ENCODE peak calls at places on chromosome 16, in six cellular contexts. One of them, this sample, is unnamed.
A peak's percentile ranks its signal among the peaks of the same experiment; 100 is the strongest.

GRCh38 chr16:23920446-23920845 is 84.7 kb downstream of the PRKCB start:
- DNase-seq in astrocyte: no peak
- DNase-seq in stomach: no peak
- DNase-seq in tibial nerve: no peak
- DNase-seq in fibroblast of lung: no peak
- DNase-seq in CD8-positive, alpha-beta T cell: no peak
- DNase-seq in this sample: no peak

GRCh38 chr16:53282975-53283946 is 151.0 kb upstream of the RBL2 start:
- DNase-seq in CD8-positive, alpha-beta T cell: no peak
- DNase-seq in tibial nerve: no peak
- DNase-seq in fibroblast of lung: peak; percentile 63
- DNase-seq in astrocyte: peak; percentile 8
- DNase-seq in stomach: no peak
- DNase-seq in this sample: no peak

GRCh38 chr16:11100239-11100750 is 155.7 kb downstream of the SOCS1 start:
- DNase-seq in CD8-positive, alpha-beta T cell: no peak
- DNase-seq in fibroblast of lung: peak; percentile 99
- DNase-seq in stomach: peak; percentile 63
- DNase-seq in astrocyte: peak; percentile 99
- DNase-seq in tibial nerve: peak; percentile 67
- DNase-seq in this sample: no peak

GRCh38 chr16:17532338-17532995 is 61.7 kb upstream of the XYLT1 start:
- DNase-seq in CD8-positive, alpha-beta T cell: no peak
- DNase-seq in astrocyte: no peak
- DNase-seq in fibroblast of lung: no peak
- DNase-seq in tibial nerve: no peak
- DNase-seq in stomach: no peak
- DNase-seq in this sample: no peak

GRCh38 chr16:57045694-57046381 is 46.5 kb upstream of the CPNE2 start:
- DNase-seq in tibial nerve: peak; percentile 84
- DNase-seq in stomach: peak; percentile 32
- DNase-seq in fibroblast of lung: peak; percentile 74
- DNase-seq in astrocyte: peak; percentile 33
- DNase-seq in CD8-positive, alpha-beta T cell: peak; percentile 56
- DNase-seq in this sample: peak; percentile 64

GRCh38 chr16:84897911-84898377 is 78.2 kb downstream of the CRISPLD2 start:
- DNase-seq in astrocyte: no peak
- DNase-seq in stomach: no peak
- DNase-seq in CD8-positive, alpha-beta T cell: no peak
- DNase-seq in fibroblast of lung: no peak
- DNase-seq in tibial nerve: peak; percentile 35
- DNase-seq in this sample: no peak

GRCh38 chr16:66116163-66116792 is 250.2 kb upstream of the CDH5 start:
- DNase-seq in astrocyte: peak; percentile 64
- DNase-seq in CD8-positive, alpha-beta T cell: no peak
- DNase-seq in tibial nerve: no peak
- DNase-seq in fibroblast of lung: peak; percentile 25
- DNase-seq in stomach: no peak
- DNase-seq in this sample: no peak

GRCh38 chr16:23403547-23403946 is 49.4 kb downstream of the COG7 start:
- DNase-seq in astrocyte: no peak
- DNase-seq in fibroblast of lung: peak; percentile 61
- DNase-seq in tibial nerve: no peak
- DNase-seq in stomach: no peak
- DNase-seq in CD8-positive, alpha-beta T cell: no peak
- DNase-seq in this sample: no peak

GRCh38 chr16:450385-450784 is 24.9 kb downstream of the RAB11FIP3 start:
- DNase-seq in tibial nerve: no peak
- DNase-seq in fibroblast of lung: no peak
- DNase-seq in CD8-positive, alpha-beta T cell: no peak
- DNase-seq in astrocyte: no peak
- DNase-seq in stomach: no peak
- DNase-seq in this sample: no peak

GRCh38 chr16:30184430-30185140 is 1.2 kb downstream of the CORO1A start:
- DNase-seq in CD8-positive, alpha-beta T cell: peak; percentile 48
- DNase-seq in astrocyte: no peak
- DNase-seq in tibial nerve: no peak
- DNase-seq in fibroblast of lung: no peak
- DNase-seq in stomach: peak; percentile 31
- DNase-seq in this sample: peak; percentile 71

GRCh38 chr16:9151597-9151996 is 60.2 kb downstream of the HAPSTR1 start:
- DNase-seq in tibial nerve: no peak
- DNase-seq in fibroblast of lung: peak; percentile 71
- DNase-seq in stomach: no peak
- DNase-seq in CD8-positive, alpha-beta T cell: no peak
- DNase-seq in astrocyte: no peak
- DNase-seq in this sample: no peak

GRCh38 chr16:53465606-53466290 is 31.5 kb downstream of the RBL2 start:
- DNase-seq in astrocyte: peak; percentile 78
- DNase-seq in tibial nerve: no peak
- DNase-seq in CD8-positive, alpha-beta T cell: no peak
- DNase-seq in fibroblast of lung: peak; percentile 82
- DNase-seq in stomach: no peak
- DNase-seq in this sample: no peak

GRCh38 chr16:84041421-84041820 is 1.2 kb downstream of the SLC38A8 start:
- DNase-seq in tibial nerve: no peak
- DNase-seq in stomach: no peak
- DNase-seq in CD8-positive, alpha-beta T cell: no peak
- DNase-seq in astrocyte: no peak
- DNase-seq in fibroblast of lung: no peak
- DNase-seq in this sample: peak; percentile 30

GRCh38 chr16:19708498-19709205 is 9.4 kb downstream of the KNOP1 start:
- DNase-seq in fibroblast of lung: no peak
- DNase-seq in stomach: no peak
- DNase-seq in tibial nerve: no peak
- DNase-seq in astrocyte: no peak
- DNase-seq in CD8-positive, alpha-beta T cell: no peak
- DNase-seq in this sample: no peak

GRCh38 chr16:1438229-1439057 is 5.9 kb downstream of the CCDC154 start:
- DNase-seq in stomach: no peak
- DNase-seq in tibial nerve: no peak
- DNase-seq in astrocyte: no peak
- DNase-seq in fibroblast of lung: no peak
- DNase-seq in CD8-positive, alpha-beta T cell: no peak
- DNase-seq in this sample: no peak

GRCh38 chr16:19135896-19136438 is 22.2 kb downstream of the ITPRIPL2 start:
- DNase-seq in CD8-positive, alpha-beta T cell: no peak
- DNase-seq in tibial nerve: no peak
- DNase-seq in stomach: peak; percentile 36
- DNase-seq in astrocyte: no peak
- DNase-seq in fibroblast of lung: peak; percentile 51
- DNase-seq in this sample: peak; percentile 55

GRCh38 chr16:77437859-77438258 is 3.0 kb upstream of the ADAMTS18 start:
- DNase-seq in CD8-positive, alpha-beta T cell: no peak
- DNase-seq in tibial nerve: no peak
- DNase-seq in stomach: no peak
- DNase-seq in fibroblast of lung: peak; percentile 52
- DNase-seq in astrocyte: peak; percentile 3
- DNase-seq in this sample: no peak

GRCh38 chr16:53041196-53041977 is 11.3 kb downstream of the CHD9NB start:
- DNase-seq in tibial nerve: peak; percentile 57
- DNase-seq in CD8-positive, alpha-beta T cell: no peak
- DNase-seq in stomach: peak; percentile 53
- DNase-seq in fibroblast of lung: peak; percentile 30
- DNase-seq in astrocyte: no peak
- DNase-seq in this sample: no peak

GRCh38 chr16:86578499-86579267 is at the start of gene FOXL1:
- DNase-seq in CD8-positive, alpha-beta T cell: no peak
- DNase-seq in stomach: no peak
- DNase-seq in tibial nerve: no peak
- DNase-seq in fibroblast of lung: no peak
- DNase-seq in astrocyte: no peak
- DNase-seq in this sample: no peak

GRCh38 chr16:30444231-30445148 is 1.2 kb downstream of the SEPHS2 start:
- DNase-seq in CD8-positive, alpha-beta T cell: no peak
- DNase-seq in stomach: no peak
- DNase-seq in fibroblast of lung: no peak
- DNase-seq in astrocyte: no peak
- DNase-seq in tibial nerve: no peak
- DNase-seq in this sample: no peak

GRCh38 chr16:68074850-68075249 is 10.3 kb upstream of the NFATC3 start:
- DNase-seq in tibial nerve: no peak
- DNase-seq in fibroblast of lung: no peak
- DNase-seq in astrocyte: no peak
- DNase-seq in stomach: peak; percentile 53
- DNase-seq in CD8-positive, alpha-beta T cell: peak; percentile 59
- DNase-seq in this sample: no peak

GRCh38 chr16:51343411-51343810 is 192.3 kb upstream of the SALL1 start:
- DNase-seq in fibroblast of lung: peak; percentile 40
- DNase-seq in stomach: no peak
- DNase-seq in tibial nerve: no peak
- DNase-seq in CD8-positive, alpha-beta T cell: no peak
- DNase-seq in astrocyte: peak; percentile 39
- DNase-seq in this sample: no peak

GRCh38 chr16:67561501-67561823 is 864 bp upstream of the CTCF start:
- DNase-seq in tibial nerve: no peak
- DNase-seq in fibroblast of lung: no peak
- DNase-seq in astrocyte: no peak
- DNase-seq in CD8-positive, alpha-beta T cell: no peak
- DNase-seq in stomach: no peak
- DNase-seq in this sample: no peak

GRCh38 chr16:3076577-3076976 is 11.1 kb downstream of the IL32 start:
- DNase-seq in stomach: no peak
- DNase-seq in astrocyte: no peak
- DNase-seq in tibial nerve: no peak
- DNase-seq in fibroblast of lung: no peak
- DNase-seq in CD8-positive, alpha-beta T cell: no peak
- DNase-seq in this sample: no peak

GRCh38 chr16:78731785-78732184 is 632.3 kb downstream of the WWOX start:
- DNase-seq in fibroblast of lung: no peak
- DNase-seq in CD8-positive, alpha-beta T cell: no peak
- DNase-seq in astrocyte: no peak
- DNase-seq in stomach: no peak
- DNase-seq in tibial nerve: no peak
- DNase-seq in this sample: no peak

GRCh38 chr16:6122401-6122800 is 1024.8 kb upstream of the EEF2KMT start:
- DNase-seq in CD8-positive, alpha-beta T cell: no peak
- DNase-seq in fibroblast of lung: no peak
- DNase-seq in astrocyte: no peak
- DNase-seq in tibial nerve: no peak
- DNase-seq in stomach: no peak
- DNase-seq in this sample: no peak

GRCh38 chr16:72122916-72123315 is 29.3 kb downstream of the DHX38 start:
- DNase-seq in astrocyte: no peak
- DNase-seq in fibroblast of lung: no peak
- DNase-seq in tibial nerve: no peak
- DNase-seq in stomach: no peak
- DNase-seq in CD8-positive, alpha-beta T cell: no peak
- DNase-seq in this sample: no peak

GRCh38 chr16:48613061-48613957 is 3.3 kb upstream of the N4BP1 start:
- DNase-seq in stomach: peak; percentile 25
- DNase-seq in CD8-positive, alpha-beta T cell: peak; percentile 72
- DNase-seq in fibroblast of lung: peak; percentile 26
- DNase-seq in tibial nerve: no peak
- DNase-seq in astrocyte: no peak
- DNase-seq in this sample: no peak

GRCh38 chr16:48609453-48610023 is 442 bp downstream of the N4BP1 start:
- DNase-seq in fibroblast of lung: peak; percentile 60
- DNase-seq in tibial nerve: no peak
- DNase-seq in astrocyte: peak; percentile 29
- DNase-seq in CD8-positive, alpha-beta T cell: peak; percentile 49
- DNase-seq in stomach: peak; percentile 70
- DNase-seq in this sample: peak; percentile 82

GRCh38 chr16:48612621-48613020 is 2.6 kb upstream of the N4BP1 start:
- DNase-seq in tibial nerve: no peak
- DNase-seq in stomach: peak; percentile 1
- DNase-seq in CD8-positive, alpha-beta T cell: no peak
- DNase-seq in astrocyte: no peak
- DNase-seq in fibroblast of lung: no peak
- DNase-seq in this sample: no peak

GRCh38 chr16:48608871-48609452 is 1.0 kb downstream of the N4BP1 start:
- DNase-seq in stomach: peak; percentile 21
- DNase-seq in tibial nerve: no peak
- DNase-seq in astrocyte: no peak
- DNase-seq in fibroblast of lung: no peak
- DNase-seq in CD8-positive, alpha-beta T cell: no peak
- DNase-seq in this sample: no peak

GRCh38 chr16:48611329-48612137 is 1.6 kb upstream of the N4BP1 start:
- DNase-seq in stomach: peak; percentile 62
- DNase-seq in CD8-positive, alpha-beta T cell: peak; percentile 83
- DNase-seq in astrocyte: no peak
- DNase-seq in fibroblast of lung: no peak
- DNase-seq in tibial nerve: no peak
- DNase-seq in this sample: peak; percentile 67
- H3K4me1 ChIP-seq in stomach: peaks cover 22% of the 10 kb centered on the region
- H3K4me1 ChIP-seq in CD8-positive, alpha-beta T cell: peaks cover 60% of the 10 kb centered on the region
- H3K4me1 ChIP-seq in astrocyte: peaks cover 20% of the 10 kb centered on the region
- H3K4me1 ChIP-seq in fibroblast of lung: no peaks in the 10 kb centered on the region
- H3K4me1 ChIP-seq in tibial nerve: peaks cover 27% of the 10 kb centered on the region
- H3K4me1 ChIP-seq in this sample: peaks cover 60% of the 10 kb centered on the region

GRCh38 chr16:29028457-29029167 is 43.8 kb downstream of the LAT start:
- DNase-seq in fibroblast of lung: no peak
- DNase-seq in tibial nerve: no peak
- DNase-seq in CD8-positive, alpha-beta T cell: no peak
- DNase-seq in astrocyte: no peak
- DNase-seq in stomach: no peak
- DNase-seq in this sample: no peak
- H3K27ac ChIP-seq in fibroblast of lung: no peak overlapping the region
- H3K27ac ChIP-seq in tibial nerve: no peak overlapping the region
- H3K27ac ChIP-seq in CD8-positive, alpha-beta T cell: no peak overlapping the region
- H3K27ac ChIP-seq in astrocyte: peak overlapping the region; percentile 85
- H3K27ac ChIP-seq in stomach: no peak overlapping the region
- H3K27ac ChIP-seq in this sample: no peak overlapping the region

GRCh38 chr16:4666537-4667202 is 26.7 kb upstream of the NUDT16L1 start:
- DNase-seq in CD8-positive, alpha-beta T cell: no peak
- DNase-seq in stomach: no peak
- DNase-seq in tibial nerve: no peak
- DNase-seq in astrocyte: no peak
- DNase-seq in fibroblast of lung: no peak
- DNase-seq in this sample: no peak
- H3K36me3 ChIP-seq in CD8-positive, alpha-beta T cell: peaks cover 16% of the 10 kb centered on the region
- H3K36me3 ChIP-seq in stomach: peaks cover 89% of the 10 kb centered on the region
- H3K36me3 ChIP-seq in tibial nerve: peaks cover 19% of the 10 kb centered on the region
- H3K36me3 ChIP-seq in astrocyte: peaks cover 21% of the 10 kb centered on the region
- H3K36me3 ChIP-seq in fibroblast of lung: peaks cover 19% of the 10 kb centered on the region
- H3K36me3 ChIP-seq in this sample: peaks cover 84% of the 10 kb centered on the region

DNA sequence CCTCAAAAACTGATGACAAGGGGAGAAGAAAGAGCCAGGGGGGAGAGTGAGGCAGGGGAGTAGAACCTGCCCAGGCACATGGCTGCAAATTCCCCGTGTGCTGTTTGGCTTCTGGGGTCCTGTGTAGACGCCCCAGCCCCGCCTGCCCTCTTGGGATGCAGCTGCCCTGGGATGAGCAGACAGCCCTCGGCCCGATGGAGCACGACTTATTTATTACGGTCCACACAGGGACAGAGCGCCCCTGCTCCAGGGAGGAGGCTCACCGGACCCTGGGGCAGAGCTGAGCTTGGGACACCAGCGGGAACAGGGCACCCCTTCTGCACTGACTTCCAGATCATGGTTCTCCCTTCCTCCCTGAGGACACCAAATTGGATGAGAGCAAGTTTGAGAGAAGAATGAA is 9.1 kb downstream of the LDHD start:
- DNase-seq in fibroblast of lung: no peak
- DNase-seq in astrocyte: no peak
- DNase-seq in tibial nerve: no peak
- DNase-seq in stomach: no peak
- DNase-seq in CD8-positive, alpha-beta T cell: no peak
- DNase-seq in this sample: no peak
- H3K4me1 ChIP-seq in fibroblast of lung: peaks cover 44% of the 10 kb centered on the region
- H3K4me1 ChIP-seq in astrocyte: peaks cover 30% of the 10 kb centered on the region
- H3K4me1 ChIP-seq in tibial nerve: peaks cover 40% of the 10 kb centered on the region
- H3K4me1 ChIP-seq in stomach: peaks cover 72% of the 10 kb centered on the region
- H3K4me1 ChIP-seq in CD8-positive, alpha-beta T cell: peaks cover 25% of the 10 kb centered on the region
- H3K4me1 ChIP-seq in this sample: peaks cover 78% of the 10 kb centered on the region

GRCh38 chr16:74999208-74999682 is 421 bp downstream of the ZNRF1 start:
- DNase-seq in astrocyte: no peak
- DNase-seq in CD8-positive, alpha-beta T cell: peak; percentile 35
- DNase-seq in stomach: no peak
- DNase-seq in tibial nerve: no peak
- DNase-seq in fibroblast of lung: no peak
- DNase-seq in this sample: peak; percentile 54
- H3K27ac ChIP-seq in astrocyte: peak overlapping the region; percentile 27
- H3K27ac ChIP-seq in CD8-positive, alpha-beta T cell: no peak overlapping the region
- H3K27ac ChIP-seq in stomach: peak overlapping the region; percentile 94
- H3K27ac ChIP-seq in tibial nerve: peak overlapping the region; percentile 91
- H3K27ac ChIP-seq in fibroblast of lung: no peak overlapping the region
- H3K27ac ChIP-seq in this sample: peak overlapping the region; percentile 83